ENCODE peak calls at places on chromosome 6, in nine cellular contexts. O, D, X, S, B, A, V, K and I are unnamed samples.
A peak's percentile ranks its signal among the peaks of the same experiment; 100 is the strongest.

GRCh38 chr6:143843689-143844405 is 709 bp downstream of the LTV1 start:
- DNase-seq in O (no peak), D (peak; percentile 11), X (no peak), S (no peak), B (no peak), A (peak; percentile 26), V (peak; percentile 15), K (no peak), I (no peak)

GRCh38 chr6:163745566-163746400 is 331.3 kb downstream of the QKI start:
- DNase-seq in O (no peak), D (no peak), X (peak; percentile 35), S (no peak), B (no peak), A (peak; percentile 68), V (peak; percentile 84), K (no peak), I (peak; percentile 91)

GRCh38 chr6:146859206-146859605 is 260.4 kb downstream of the ADGB start:
- DNase-seq in O (no peak), D (no peak), X (no peak), S (no peak), B (no peak), A (no peak), V (no peak), K (no peak), I (no peak)

GRCh38 chr6:170227996-170228550 is 62.8 kb downstream of the DLL1 start:
- DNase-seq in O (no peak), D (no peak), X (no peak), S (no peak), B (no peak), A (no peak), V (no peak), K (peak; percentile 89), I (no peak)

GRCh38 chr6:132133734-132134490 is 182.7 kb upstream of the CCN2 start:
- DNase-seq in O (peak; percentile 87), D (no peak), X (no peak), S (no peak), B (no peak), A (peak; percentile 45), V (peak; percentile 44), K (no peak), I (no peak)

GRCh38 chr6:119442776-119443184 is 93.2 kb upstream of the MAN1A1 start:
- DNase-seq in O (no peak), D (no peak), X (no peak), S (no peak), B (no peak), A (no peak), V (no peak), K (no peak), I (no peak)

GRCh38 chr6:138560130-138560850 is 61.0 kb upstream of the NHSL1 start:
- DNase-seq in O (no peak), D (no peak), X (no peak), S (no peak), B (no peak), A (no peak), V (no peak), K (no peak), I (no peak)

GRCh38 chr6:129679250-129679649 is 30.7 kb downstream of the ARHGAP18 start:
- DNase-seq in O (no peak), D (no peak), X (no peak), S (no peak), B (no peak), A (peak; percentile 53), V (no peak), K (no peak), I (no peak)

GRCh38 chr6:110415297-110415916 is at the start of gene DDO:
- DNase-seq in O (peak; percentile 87), D (no peak), X (no peak), S (peak; percentile 29), B (peak; percentile 66), A (peak; percentile 29), V (peak; percentile 41), K (peak; percentile 95), I (peak; percentile 36)

GRCh38 chr6:161444464-161444863 is 170.6 kb upstream of the AGPAT4 start:
- DNase-seq in O (peak; percentile 82), D (no peak), X (peak; percentile 28), S (no peak), B (no peak), A (no peak), V (peak; percentile 76), K (peak; percentile 80), I (no peak)

GRCh38 chr6:75113446-75113845 is 92.4 kb downstream of the COL12A1 start:
- DNase-seq in O (no peak), D (no peak), X (no peak), S (no peak), B (no peak), A (no peak), V (no peak), K (no peak), I (no peak)

GRCh38 chr6:32790306-32790705 is 26.5 kb downstream of the HLA-DOB start:
- DNase-seq in O (no peak), D (no peak), X (no peak), S (no peak), B (no peak), A (peak; percentile 9), V (no peak), K (no peak), I (no peak)

GRCh38 chr6:145733770-145734169 is 1.6 kb downstream of the EPM2A start:
- DNase-seq in O (no peak), D (no peak), X (no peak), S (no peak), B (no peak), A (no peak), V (no peak), K (no peak), I (no peak)

GRCh38 chr6:166293731-166294584 is 14.2 kb downstream of the PRR18 start:
- DNase-seq in O (peak; percentile 76), D (no peak), X (no peak), S (no peak), B (no peak), A (no peak), V (no peak), K (no peak), I (no peak)

GRCh38 chr6:128438311-128438916 is 82.0 kb downstream of the PTPRK start:
- DNase-seq in O (no peak), D (no peak), X (no peak), S (peak; percentile 10), B (no peak), A (peak; percentile 17), V (no peak), K (no peak), I (no peak)

GRCh38 chr6:3456395-3456767 is 469 bp downstream of the SLC22A23 start:
- DNase-seq in O (no peak), D (peak; percentile 77), X (peak; percentile 70), S (no peak), B (no peak), A (no peak), V (no peak), K (no peak), I (no peak)

GRCh38 chr6:37381579-37381978 is 27.8 kb downstream of the RNF8 start:
- DNase-seq in O (no peak), D (peak; percentile 47), X (peak; percentile 57), S (peak; percentile 39), B (peak; percentile 54), A (peak; percentile 72), V (peak; percentile 61), K (no peak), I (peak; percentile 37)

GRCh38 chr6:67667640-67668422 is 967.3 kb upstream of the ADGRB3 start:
- DNase-seq in O (no peak), D (peak; percentile 11), X (no peak), S (peak; percentile 51), B (no peak), A (no peak), V (no peak), K (no peak), I (no peak)

GRCh38 chr6:99490608-99491007 is 24.6 kb downstream of the USP45 start:
- DNase-seq in O (no peak), D (no peak), X (no peak), S (no peak), B (no peak), A (no peak), V (no peak), K (no peak), I (no peak)
- TF ChIP-seq CTCF in O (no peak), D (no peak), X (no peak), S (no peak), B (no peak), A (no peak), V (no peak), K (no peak), I (no peak)

DNA sequence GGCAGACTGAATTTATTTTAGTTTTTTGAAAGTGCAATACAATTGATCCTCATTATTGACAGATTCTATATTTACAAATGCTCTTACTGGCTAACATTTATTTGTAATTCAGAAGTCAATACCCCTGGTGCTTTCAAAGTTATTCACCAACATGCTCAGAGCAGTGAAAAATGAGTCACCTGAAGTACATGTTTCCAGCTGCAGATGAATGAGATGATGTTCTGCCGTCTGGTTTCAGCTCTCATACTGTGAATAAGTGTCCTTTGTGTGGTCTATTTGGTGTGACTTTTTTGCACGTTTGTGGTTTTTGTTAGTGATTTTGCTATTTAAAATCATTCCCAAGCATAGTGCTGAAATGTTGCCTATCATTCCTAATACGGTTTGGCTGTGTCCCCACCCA is 22.3 kb upstream of the EYA4 start:
- DNase-seq in O (no peak), D (no peak), X (no peak), S (no peak), B (no peak), A (peak; percentile 2), V (peak; percentile 7), K (no peak), I (no peak)
- H3K4me3 ChIP-seq in O (no peak overlapping the region), D (no peak overlapping the region), X (no peak overlapping the region), S (no peak overlapping the region), B (no peak overlapping the region), A (no peak overlapping the region), V (no peak overlapping the region), K (no peak overlapping the region), I (no peak overlapping the region)

GRCh38 chr6:42175860-42176259 is 2.7 kb downstream of the GUCA1A start:
- DNase-seq in O (no peak), D (no peak), X (no peak), S (no peak), B (no peak), A (peak; percentile 24), V (no peak), K (no peak), I (no peak)
- TF ChIP-seq CTCF in O (no peak), D (peak; percentile 31), X (peak; percentile 50), S (peak; percentile 36), B (no peak), A (peak; percentile 28), V (peak; percentile 44), K (no peak), I (peak; percentile 47)

DNA sequence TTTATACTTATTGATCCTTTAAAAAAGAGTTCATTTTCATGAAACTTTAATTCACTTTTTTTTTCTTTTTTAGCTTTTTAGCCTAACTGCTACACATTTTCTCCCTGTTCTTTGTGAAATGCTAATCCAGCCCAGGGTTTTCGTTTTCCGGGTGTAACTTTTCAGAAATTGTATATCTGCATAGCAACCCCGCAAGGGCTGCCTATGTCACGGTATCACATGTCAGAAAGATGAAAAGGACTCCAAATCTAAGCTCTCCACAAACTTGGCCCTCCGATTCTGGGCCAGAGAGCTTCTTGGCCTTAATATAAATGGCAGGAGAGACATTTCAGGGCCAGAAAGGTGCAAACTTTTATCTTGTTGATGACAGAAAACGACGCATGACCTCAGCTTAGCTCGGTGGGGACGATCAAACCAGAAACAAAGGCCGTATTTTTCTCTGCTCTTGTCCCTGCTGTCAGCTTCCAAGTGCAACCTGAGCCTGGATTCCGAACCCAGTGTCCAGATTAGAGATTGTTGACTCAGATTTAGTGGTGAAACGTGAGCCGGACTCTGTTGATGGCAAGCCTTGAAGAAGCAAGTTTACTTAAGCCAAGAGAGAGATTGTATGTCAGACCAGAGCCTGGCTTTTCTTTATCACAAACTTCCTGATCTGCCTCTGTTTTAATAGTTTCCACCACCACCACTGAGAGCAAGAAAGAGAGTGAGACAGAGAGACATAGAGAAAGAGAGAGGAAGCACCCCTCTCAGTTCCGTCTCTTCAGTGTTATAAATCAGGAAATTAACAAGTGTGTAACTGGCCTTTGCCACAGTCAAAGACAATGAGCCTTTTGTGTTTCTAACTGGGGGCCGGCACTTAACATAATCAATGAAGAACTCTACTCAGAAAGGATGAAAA is 157.8 kb downstream of the SCML4 start:
- DNase-seq in O (no peak), D (no peak), X (no peak), S (no peak), B (no peak), A (no peak), V (peak; percentile 64), K (no peak), I (no peak)
- H3K4me3 ChIP-seq in O (no peak overlapping the region), D (no peak overlapping the region), X (no peak overlapping the region), S (no peak overlapping the region), B (no peak overlapping the region), A (no peak overlapping the region), V (no peak overlapping the region), K (no peak overlapping the region), I (no peak overlapping the region)